ENCODE peak calls at places on chromosomes 7 and 10, in seven cellular contexts. T is ELF-1; B is foreskin melanocyte; I is HT1080; N is ovary; W is SK-N-SH; R is activated naive CD4-positive, alpha-beta T cell. F is an unnamed sample.

GRCh38 chr7:123177442-123177841 is 22.3 kb downstream of the SLC13A1 start:
- DNase-seq in T (no peak), R (no peak), B (no peak), I (no peak), N (no peak), W (no peak), F (no peak)

GRCh38 chr10:126062132-126063032 is 166.0 kb downstream of the FANK1 start:
- DNase-seq in W (no peak), B (peak), R (no peak), T (peak), I (peak), N (peak), F (peak)

GRCh38 chr7:4774804-4775280 is 581 bp upstream of the AP5Z1 start:
- DNase-seq in B (peak), W (peak), I (no peak), R (no peak), N (peak), T (no peak), F (peak)

GRCh38 chr10:104038537-104038936 is 47.1 kb downstream of the COL17A1 start:
- DNase-seq in T (no peak), R (no peak), N (no peak), W (no peak), B (no peak), I (no peak), F (no peak)

GRCh38 chr10:71085689-71086438 is 126.5 kb upstream of the UNC5B start:
- DNase-seq in B (no peak), W (no peak), I (no peak), T (peak), N (no peak), R (no peak), F (no peak)

GRCh38 chr7:26348234-26348851 is 56.7 kb downstream of the SNX10 start:
- DNase-seq in W (no peak), R (no peak), T (no peak), I (no peak), N (no peak), B (no peak), F (no peak)

GRCh38 chr10:50740351-50740688 is 584 bp downstream of the ASAH2B start:
- DNase-seq in W (no peak), T (no peak), N (no peak), I (peak), R (no peak), B (peak), F (peak)

GRCh38 chr7:149731207-149731955 is 42.0 kb downstream of the ZNF467 start:
- DNase-seq in W (no peak), N (no peak), I (no peak), T (no peak), B (no peak), R (no peak), F (no peak)

GRCh38 chr7:141156446-141156845 is 82.6 kb downstream of the TMEM178B start:
- DNase-seq in R (no peak), W (no peak), B (no peak), T (no peak), N (no peak), I (no peak), F (no peak)